ENCODE peak calls at places on chromosomes 3 and 15, in four cellular contexts. G is memory B cell, C is WTC11, H is left ventricle myocardium inferior. J is an unnamed sample.

GRCh38 chr15:45414215-45414885 is 36.0 kb upstream of the GATM start:
- DNase-seq in C (no peak), H (no peak), G (no peak), J (no peak)

GRCh38 chr3:63067999-63068645 is 192.9 kb upstream of the CADPS start:
- DNase-seq in C (peak; percentile 42), H (no peak), G (no peak), J (peak; percentile 61)

GRCh38 chr3:25532763-25533162 is 104.7 kb downstream of the RARB start:
- DNase-seq in G (no peak), H (no peak), C (peak; percentile 60), J (no peak)

GRCh38 chr15:98076021-98076816 is 115.7 kb downstream of the ARRDC4 start:
- DNase-seq in H (peak; percentile 35), G (no peak), C (no peak), J (no peak)

GRCh38 chr3:155352900-155353490 is 59.5 kb upstream of the STRIT1 start:
- DNase-seq in C (no peak), H (no peak), G (no peak), J (peak; percentile 35)

GRCh38 chr3:160287666-160288065 is 62.4 kb downstream of the C3orf80 start:
- DNase-seq in G (no peak), C (no peak), H (no peak), J (no peak)

GRCh38 chr3:89964347-89964746 is 856.9 kb downstream of the EPHA3 start:
- DNase-seq in C (no peak), G (no peak), H (no peak), J (no peak)

GRCh38 chr3:15066467-15066866 is 1.4 kb upstream of the MRPS25 start:
- DNase-seq in C (no peak), H (no peak), G (no peak), J (no peak)

GRCh38 chr3:52920872-52921271 is 23.5 kb upstream of the STIMATE start:
- DNase-seq in H (no peak), G (no peak), C (no peak), J (no peak)

GRCh38 chr15:63371297-63371918 is 10.2 kb downstream of the CA12 start:
- DNase-seq in C (no peak), H (no peak), G (no peak), J (no peak)

GRCh38 chr3:9397911-9398714 is 698 bp downstream of the SETD5 start:
- DNase-seq in G (peak; percentile 12), C (peak; percentile 26), H (peak; percentile 34), J (no peak)

GRCh38 chr3:161415506-161416231 is 44.4 kb upstream of the SPTSSB start:
- DNase-seq in G (no peak), H (no peak), C (no peak), J (peak; percentile 89)

GRCh38 chr3:159732172-159733111 is 256.2 kb upstream of the IL12A start:
- DNase-seq in H (no peak), G (no peak), C (peak; percentile 57), J (peak; percentile 70)

GRCh38 chr3:194083253-194084224 is 52.4 kb upstream of the HES1 start:
- DNase-seq in G (no peak), C (no peak), H (no peak), J (no peak)

GRCh38 chr3:135106445-135106844 is 311.4 kb downstream of the EPHB1 start:
- DNase-seq in H (no peak), G (no peak), C (peak; percentile 64), J (no peak)

GRCh38 chr15:86630946-86631345 is 551.3 kb downstream of the AGBL1 start:
- DNase-seq in C (no peak), H (no peak), G (no peak), J (no peak)

GRCh38 chr15:69857686-69858391 is 239.9 kb downstream of the TLE3 start:
- DNase-seq in H (no peak), C (no peak), G (no peak), J (no peak)

GRCh38 chr3:153173758-153174516 is 11.9 kb downstream of the RAP2B start:
- DNase-seq in C (peak; percentile 16), G (no peak), H (no peak), J (no peak)

GRCh38 chr15:43376017-43376705 is 5.3 kb downstream of the TUBGCP4 start:
- DNase-seq in G (peak; percentile 30), H (no peak), C (peak; percentile 39), J (no peak)

GRCh38 chr3:116135462-116135861 is 309.8 kb downstream of the LSAMP start:
- DNase-seq in G (no peak), H (peak; percentile 34), C (no peak), J (peak; percentile 82)

GRCh38 chr3:129312021-129312639 is 33.5 kb downstream of the HMCES start:
- DNase-seq in C (no peak), H (no peak), G (no peak), J (no peak)

GRCh38 chr15:70320077-70320830 is 222.5 kb upstream of the TLE3 start:
- DNase-seq in H (no peak), G (peak; percentile 14), C (no peak), J (no peak)

GRCh38 chr3:172158741-172159140 is 119.4 kb downstream of the FNDC3B start:
- DNase-seq in H (no peak), G (no peak), C (no peak), J (no peak)

J was measured in astrocyte of the cerebellum.